ENCODE peak calls at places on chromosomes 7 and 10, in nine cellular contexts. U, O, Q, A, E, F, D, V and L are unnamed samples.

GRCh38 chr10:82811621-82812020 is 936.6 kb downstream of the NRG3 start:
- DNase-seq in U (no peak), O (no peak), Q (no peak), A (no peak), E (no peak), F (peak; percentile 65), D (peak; percentile 49), V (no peak), L (peak; percentile 49)

GRCh38 chr10:32091046-32091445 is 34.8 kb upstream of the KIF5B start:
- DNase-seq in U (no peak), O (no peak), Q (no peak), A (no peak), E (no peak), F (no peak), D (no peak), V (no peak), L (no peak)

GRCh38 chr10:22657566-22658190 is 56.7 kb downstream of the PIP4K2A start:
- DNase-seq in U (no peak), O (no peak), Q (no peak), A (no peak), E (no peak), F (no peak), D (peak; percentile 64), V (no peak), L (no peak)

GRCh38 chr7:142501434-142501833 is 243.6 kb upstream of the PRSS58 start:
- DNase-seq in U (no peak), O (no peak), Q (no peak), A (no peak), E (no peak), F (no peak), D (no peak), V (no peak), L (no peak)

GRCh38 chr7:22195402-22195801 is 161.6 kb downstream of the RAPGEF5 start:
- DNase-seq in U (no peak), O (no peak), Q (no peak), A (no peak), E (no peak), F (no peak), D (no peak), V (no peak), L (no peak)

GRCh38 chr7:150737265-150738055 is at the start of gene GIMAP5:
- DNase-seq in U (no peak), O (peak; percentile 57), Q (peak; percentile 48), A (no peak), E (no peak), F (no peak), D (no peak), V (peak; percentile 53), L (no peak)

GRCh38 chr10:35135861-35136260 is 9.2 kb downstream of the CREM start:
- DNase-seq in U (no peak), O (no peak), Q (no peak), A (no peak), E (no peak), F (no peak), D (no peak), V (no peak), L (no peak)

GRCh38 chr7:36944843-36945242 is 220.5 kb upstream of the AOAH start:
- DNase-seq in U (peak; percentile 36), O (no peak), Q (no peak), A (no peak), E (no peak), F (no peak), D (no peak), V (no peak), L (no peak)

GRCh38 chr10:82908096-82908495 is 1033.1 kb downstream of the NRG3 start:
- DNase-seq in U (no peak), O (no peak), Q (no peak), A (no peak), E (no peak), F (no peak), D (no peak), V (no peak), L (no peak)

GRCh38 chr10:381346-381745 is 246.1 kb downstream of the ZMYND11 start:
- DNase-seq in U (no peak), O (no peak), Q (no peak), A (peak; percentile 48), E (no peak), F (no peak), D (no peak), V (no peak), L (no peak)

GRCh38 chr7:73606801-73607691 is 17.3 kb downstream of the MLXIPL start:
- DNase-seq in U (peak; percentile 77), O (peak; percentile 76), Q (peak; percentile 53), A (no peak), E (no peak), F (peak; percentile 96), D (peak; percentile 48), V (peak; percentile 84), L (peak; percentile 98)

GRCh38 chr7:147436718-147437117 is 1153.8 kb upstream of the C7orf33 start:
- DNase-seq in U (no peak), O (no peak), Q (no peak), A (no peak), E (no peak), F (peak; percentile 48), D (no peak), V (no peak), L (no peak)

GRCh38 chr7:147443942-147444341 is 1146.6 kb upstream of the C7orf33 start:
- DNase-seq in U (no peak), O (no peak), Q (no peak), A (no peak), E (no peak), F (no peak), D (no peak), V (no peak), L (no peak)

DNA sequence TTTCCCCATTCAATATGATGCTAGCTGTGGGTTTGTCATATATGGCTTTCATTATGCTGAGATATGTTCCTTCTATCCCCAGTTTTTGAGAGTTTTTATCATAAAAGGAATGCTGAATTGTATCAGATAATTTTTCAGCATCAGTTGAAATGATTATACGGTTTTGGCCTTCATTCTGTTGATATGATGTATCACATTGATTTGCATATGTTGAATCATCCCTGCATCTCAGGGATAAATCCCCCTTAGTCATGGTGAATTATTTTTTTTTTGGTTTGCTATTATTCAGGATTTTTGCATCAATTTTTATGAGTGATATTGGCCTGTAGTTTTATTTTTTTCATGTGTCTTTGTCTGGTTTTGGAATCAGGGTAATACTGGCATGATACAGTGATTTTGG is 1152.3 kb upstream of the C7orf33 start:
- DNase-seq in U (no peak), O (no peak), Q (no peak), A (no peak), E (no peak), F (no peak), D (no peak), V (no peak), L (no peak)
- H3K27me3 ChIP-seq in U (no peaks in the 10 kb centered on the region), O (no peaks in the 10 kb centered on the region), Q (no peaks in the 10 kb centered on the region), A (no peaks in the 10 kb centered on the region), E (no peaks in the 10 kb centered on the region), F (peaks cover 82% of the 10 kb centered on the region), D (no peaks in the 10 kb centered on the region), V (no peaks in the 10 kb centered on the region), L (peaks cover 40% of the 10 kb centered on the region)

GRCh38 chr10:103280505-103280904 is 3.6 kb downstream of the INA start:
- DNase-seq in U (no peak), O (no peak), Q (no peak), A (no peak), E (no peak), F (no peak), D (no peak), V (no peak), L (no peak)

GRCh38 chr10:103284170-103284569 is 7.2 kb downstream of the INA start:
- DNase-seq in U (peak; percentile 39), O (no peak), Q (no peak), A (no peak), E (no peak), F (no peak), D (peak; percentile 91), V (no peak), L (no peak)

GRCh38 chr10:103281753-103282152 is 4.8 kb downstream of the INA start:
- DNase-seq in U (peak; percentile 65), O (no peak), Q (no peak), A (no peak), E (no peak), F (peak; percentile 97), D (peak; percentile 38), V (no peak), L (peak; percentile 84)

GRCh38 chr10:103278862-103279298 is 1.9 kb downstream of the INA start:
- DNase-seq in U (peak; percentile 74), O (peak; percentile 55), Q (no peak), A (no peak), E (no peak), F (peak; percentile 91), D (peak; percentile 71), V (peak; percentile 65), L (peak; percentile 72)

DNA sequence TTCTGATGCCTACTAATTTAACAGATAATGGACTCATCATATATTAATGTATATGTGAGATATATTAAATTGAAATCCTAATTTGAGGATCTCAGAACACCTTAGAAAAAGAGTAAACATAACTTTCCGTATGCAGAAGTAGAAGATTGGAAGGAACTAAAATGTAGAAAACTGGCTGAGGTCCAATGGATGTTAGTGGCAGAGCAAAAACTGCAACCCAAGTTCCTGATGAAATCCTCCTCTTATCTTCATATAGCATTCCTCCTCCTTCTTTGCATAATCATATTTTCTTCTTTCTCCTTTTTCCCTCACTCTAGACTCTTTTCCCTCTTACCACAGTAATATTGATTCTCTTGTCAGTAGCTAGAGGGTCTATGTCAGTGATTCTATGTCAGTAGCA is 6.0 kb downstream of the INA start:
- DNase-seq in U (no peak), O (no peak), Q (no peak), A (no peak), E (no peak), F (no peak), D (peak; percentile 58), V (no peak), L (no peak)
- H3K27me3 ChIP-seq in U (peaks cover 40% of the 10 kb centered on the region), O (no peaks in the 10 kb centered on the region), Q (no peaks in the 10 kb centered on the region), A (peaks cover 7% of the 10 kb centered on the region), E (peaks cover 3% of the 10 kb centered on the region), F (peaks cover 33% of the 10 kb centered on the region), D (peaks cover 34% of the 10 kb centered on the region), V (peaks cover 7% of the 10 kb centered on the region), L (peaks cover 12% of the 10 kb centered on the region)

DNA sequence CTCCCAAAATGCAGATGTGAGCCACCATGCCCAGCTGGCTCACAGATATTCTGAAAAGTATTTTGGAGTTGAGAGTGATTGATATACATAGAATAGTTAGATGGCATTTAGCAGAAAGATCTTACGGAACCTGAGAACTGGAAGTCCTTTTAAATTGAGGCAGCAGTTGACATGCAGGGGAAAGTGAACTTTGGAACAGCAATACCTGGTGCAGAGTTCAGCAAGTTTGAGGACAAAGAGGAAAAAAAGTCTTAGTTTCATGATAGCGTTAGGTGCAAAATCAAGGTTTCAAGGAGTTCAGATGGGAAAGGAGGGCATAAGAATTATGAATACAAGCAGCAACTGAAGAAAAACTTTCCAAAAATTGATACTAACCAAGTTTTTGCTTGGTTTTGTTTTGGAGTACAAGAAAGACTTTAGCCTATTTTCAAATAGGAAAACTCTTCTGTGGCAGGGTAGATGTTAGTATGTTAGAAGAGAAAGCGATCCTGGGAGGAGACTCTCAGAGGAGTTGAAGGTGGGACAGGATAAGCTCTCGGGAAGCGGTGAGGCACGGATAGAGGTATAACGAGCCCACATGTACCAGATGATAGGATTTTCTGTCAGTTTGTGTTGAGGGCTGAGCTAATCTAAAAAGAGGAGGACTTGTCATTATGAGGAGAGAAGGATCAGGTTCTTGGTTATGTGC is 28.0 kb upstream of the STMP1 start:
- DNase-seq in U (no peak), O (no peak), Q (no peak), A (no peak), E (no peak), F (no peak), D (no peak), V (no peak), L (no peak)
- H3K27me3 ChIP-seq in U (no peaks in the 10 kb centered on the region), O (no peaks in the 10 kb centered on the region), Q (no peaks in the 10 kb centered on the region), A (no peaks in the 10 kb centered on the region), E (no peaks in the 10 kb centered on the region), F (no peaks in the 10 kb centered on the region), D (no peaks in the 10 kb centered on the region), V (no peaks in the 10 kb centered on the region), L (no peaks in the 10 kb centered on the region)

GRCh38 chr10:117549100-117549499 is 6.6 kb downstream of the EMX2 start:
- DNase-seq in U (no peak), O (no peak), Q (no peak), A (no peak), E (no peak), F (no peak), D (no peak), V (no peak), L (no peak)
- H3K27me3 ChIP-seq in U (peaks cover 100% of the 10 kb centered on the region), O (no peaks in the 10 kb centered on the region), Q (peaks cover 7% of the 10 kb centered on the region), A (no peaks in the 10 kb centered on the region), E (peaks cover 69% of the 10 kb centered on the region), F (peaks cover 100% of the 10 kb centered on the region), D (peaks cover 100% of the 10 kb centered on the region), V (peaks cover 28% of the 10 kb centered on the region), L (peaks cover 100% of the 10 kb centered on the region)